ENCODE peak calls at places on chromosomes 12 and 14, in nine cellular contexts. L is GM23248, I is PC-3, G is astrocyte, Z is neural progenitor cell, H is Karpas-422, P is fibroblast of lung, W is HepG2, Y is keratinocyte. O is an unnamed sample.
A peak's percentile ranks its signal among the peaks of the same experiment; 100 is the strongest.

GRCh38 chr12:119157528-119157927 is 21.2 kb upstream of the HSPB8 start:
- DNase-seq in L (no peak), I (no peak), G (no peak), Z (no peak), H (no peak), P (no peak), W (no peak), Y (no peak), O (no peak)

GRCh38 chr14:77584809-77585208 is 31.6 kb downstream of the SPTLC2 start:
- DNase-seq in L (no peak), I (no peak), G (no peak), Z (no peak), H (no peak), P (no peak), W (no peak), Y (no peak), O (no peak)

GRCh38 chr12:83827193-83827592 is 1085.4 kb downstream of the SLC6A15 start:
- DNase-seq in L (no peak), I (no peak), G (no peak), Z (no peak), H (no peak), P (no peak), W (no peak), Y (no peak), O (no peak)

GRCh38 chr14:95480109-95480886 is 36.2 kb downstream of the SYNE3 start:
- DNase-seq in L (peak; percentile 91), I (peak; percentile 58), G (no peak), Z (no peak), H (no peak), P (peak; percentile 71), W (no peak), Y (no peak), O (peak; percentile 25)

GRCh38 chr14:30988509-30988908 is 36.9 kb upstream of the AP4S1 start:
- DNase-seq in L (peak; percentile 37), I (no peak), G (peak; percentile 54), Z (no peak), H (no peak), P (peak; percentile 26), W (peak; percentile 49), Y (no peak), O (no peak)

GRCh38 chr12:131321988-131322387 is 368.3 kb downstream of the ADGRD1 start:
- DNase-seq in L (no peak), I (no peak), G (no peak), Z (no peak), H (no peak), P (no peak), W (no peak), Y (no peak), O (no peak)

GRCh38 chr14:70047598-70048312 is 141.0 kb downstream of the SLC8A3 start:
- DNase-seq in L (no peak), I (peak; percentile 70), G (no peak), Z (no peak), H (no peak), P (no peak), W (peak; percentile 94), Y (no peak), O (no peak)

GRCh38 chr14:70585221-70585620 is 15.2 kb downstream of the MED6 start:
- DNase-seq in L (peak; percentile 10), I (peak; percentile 11), G (no peak), Z (peak; percentile 6), H (no peak), P (no peak), W (no peak), Y (no peak), O (no peak)

GRCh38 chr12:92292016-92292415 is 146.4 kb upstream of the BTG1 start:
- DNase-seq in L (no peak), I (no peak), G (no peak), Z (no peak), H (peak; percentile 19), P (peak; percentile 63), W (no peak), Y (no peak), O (no peak)

GRCh38 chr12:10111451-10111850 is 12.7 kb upstream of the CLEC1A start:
- DNase-seq in L (no peak), I (no peak), G (no peak), Z (no peak), H (no peak), P (no peak), W (no peak), Y (no peak), O (no peak)

GRCh38 chr12:126963825-126964224 is 1303.1 kb upstream of the TMEM132C start:
- DNase-seq in L (no peak), I (no peak), G (no peak), Z (no peak), H (no peak), P (no peak), W (no peak), Y (no peak), O (no peak)

GRCh38 chr14:50061664-50062437 is 54.5 kb downstream of the VCPKMT start:
- DNase-seq in L (peak; percentile 28), I (peak; percentile 63), G (peak; percentile 48), Z (no peak), H (peak; percentile 88), P (peak; percentile 41), W (peak; percentile 76), Y (no peak), O (no peak)

GRCh38 chr14:89543420-89543790 is 126.4 kb upstream of the FOXN3 start:
- DNase-seq in L (no peak), I (no peak), G (peak; percentile 44), Z (peak; percentile 46), H (no peak), P (peak; percentile 19), W (no peak), Y (no peak), O (no peak)

GRCh38 chr14:104749958-104750529 is 2.9 kb upstream of the SIVA1 start:
- DNase-seq in L (peak; percentile 81), I (peak; percentile 43), G (no peak), Z (no peak), H (no peak), P (no peak), W (no peak), Y (no peak), O (no peak)

GRCh38 chr12:12582895-12583303 is 20.2 kb upstream of the DUSP16 start:
- DNase-seq in L (peak; percentile 52), I (peak; percentile 91), G (peak; percentile 33), Z (no peak), H (no peak), P (peak; percentile 7), W (peak; percentile 71), Y (no peak), O (no peak)

GRCh38 chr14:99576304-99576703 is 27.7 kb downstream of the CCDC85C start:
- DNase-seq in L (peak; percentile 21), I (peak; percentile 40), G (no peak), Z (no peak), H (no peak), P (no peak), W (no peak), Y (peak; percentile 36), O (no peak)
- H4K20me1 ChIP-seq in L (no peaks in the 10 kb centered on the region), I (no peaks in the 10 kb centered on the region), G (peaks cover 28% of the 10 kb centered on the region), Z (peaks cover 99% of the 10 kb centered on the region), H (no peaks in the 10 kb centered on the region), P (no peaks in the 10 kb centered on the region), W (peaks cover 43% of the 10 kb centered on the region), Y (no peaks in the 10 kb centered on the region), O (no peaks in the 10 kb centered on the region)

GRCh38 chr12:57459750-57460400 is at the start of gene GLI1:
- DNase-seq in L (peak; percentile 68), I (no peak), G (peak; percentile 21), Z (peak; percentile 82), H (no peak), P (peak; percentile 46), W (no peak), Y (no peak), O (no peak)

GRCh38 chr12:57460457-57461325 is 1.1 kb downstream of the GLI1 start:
- DNase-seq in L (no peak), I (no peak), G (no peak), Z (peak; percentile 96), H (peak; percentile 71), P (no peak), W (no peak), Y (no peak), O (peak; percentile 10)

GRCh38 chr12:57459055-57459749 is 383 bp upstream of the GLI1 start:
- DNase-seq in L (peak; percentile 95), I (peak; percentile 96), G (peak; percentile 92), Z (peak; percentile 96), H (peak; percentile 98), P (peak; percentile 97), W (peak; percentile 84), Y (peak; percentile 85), O (peak; percentile 91)

GRCh38 chr12:57456737-57457490 is 1.8 kb downstream of the INHBE start:
- DNase-seq in L (no peak), I (no peak), G (no peak), Z (no peak), H (no peak), P (no peak), W (no peak), Y (no peak), O (no peak)

GRCh38 chr12:57458665-57459054 is 925 bp upstream of the GLI1 start:
- DNase-seq in L (no peak), I (no peak), G (no peak), Z (no peak), H (no peak), P (no peak), W (no peak), Y (no peak), O (no peak)
- H3K9ac ChIP-seq in L (peak overlapping the region; percentile 74), I (peak overlapping the region; percentile 45), G (peak overlapping the region; percentile 61), Z (no peak overlapping the region), H (peak overlapping the region; percentile 83), P (peak overlapping the region; percentile 41), W (peak overlapping the region; percentile 64), Y (peak overlapping the region; percentile 76), O (peak overlapping the region; percentile 50)

GRCh38 chr14:24853446-24853845 is 196.5 kb downstream of the STXBP6 start:
- DNase-seq in L (no peak), I (no peak), G (no peak), Z (no peak), H (no peak), P (no peak), W (no peak), Y (no peak), O (no peak)

GRCh38 chr14:24849471-24849870 is 200.5 kb downstream of the STXBP6 start:
- DNase-seq in L (peak; percentile 74), I (no peak), G (no peak), Z (no peak), H (no peak), P (peak; percentile 43), W (no peak), Y (no peak), O (no peak)

GRCh38 chr14:24851837-24852236 is 198.1 kb downstream of the STXBP6 start:
- DNase-seq in L (peak; percentile 60), I (no peak), G (no peak), Z (no peak), H (no peak), P (peak; percentile 34), W (no peak), Y (no peak), O (no peak)

GRCh38 chr14:24851406-24851805 is 198.5 kb downstream of the STXBP6 start:
- DNase-seq in L (no peak), I (no peak), G (no peak), Z (no peak), H (no peak), P (no peak), W (no peak), Y (no peak), O (no peak)

GRCh38 chr14:24852312-24853060 is 197.5 kb downstream of the STXBP6 start:
- DNase-seq in L (no peak), I (no peak), G (no peak), Z (peak; percentile 15), H (no peak), P (no peak), W (no peak), Y (no peak), O (no peak)
- H3K4me2 ChIP-seq in L (no peak overlapping the region), I (no peak overlapping the region), G (no peak overlapping the region), Z (no peak overlapping the region), H (no peak overlapping the region), P (no peak overlapping the region), W (no peak overlapping the region), Y (no peak overlapping the region), O (no peak overlapping the region)

GRCh38 chr12:112000806-112001205 is 12.2 kb downstream of the TMEM116 start:
- DNase-seq in L (no peak), I (no peak), G (no peak), Z (no peak), H (no peak), P (no peak), W (no peak), Y (no peak), O (no peak)
- H4K20me1 ChIP-seq in L (no peaks in the 10 kb centered on the region), I (no peaks in the 10 kb centered on the region), G (no peaks in the 10 kb centered on the region), Z (no peaks in the 10 kb centered on the region), H (no peaks in the 10 kb centered on the region), P (no peaks in the 10 kb centered on the region), W (no peaks in the 10 kb centered on the region), Y (no peaks in the 10 kb centered on the region), O (no peaks in the 10 kb centered on the region)

O was measured in MM.1S.